ENCODE peak calls at places on chromosome 14, in nine cellular contexts. One of them, this sample, is unnamed.

GRCh38 chr14:99579903-99580570 is 24.0 kb downstream of the CCDC85C start:
- DNase-seq in right atrium auricular region: no peak
- DNase-seq in mucosa of descending colon: peak
- DNase-seq in endothelial cell of umbilical vein: peak
- DNase-seq in breast epithelium: no peak
- DNase-seq in AG09309: no peak
- DNase-seq in Peyer's patch: no peak
- DNase-seq in neural progenitor cell: peak
- DNase-seq in coronary artery: no peak
- DNase-seq in this sample: no peak

GRCh38 chr14:64060199-64060545 is 207.4 kb downstream of the SYNE2 start:
- DNase-seq in right atrium auricular region: no peak
- DNase-seq in mucosa of descending colon: peak
- DNase-seq in endothelial cell of umbilical vein: no peak
- DNase-seq in breast epithelium: no peak
- DNase-seq in AG09309: no peak
- DNase-seq in Peyer's patch: no peak
- DNase-seq in neural progenitor cell: no peak
- DNase-seq in coronary artery: no peak
- DNase-seq in this sample: no peak

GRCh38 chr14:76846331-76847047 is 20.3 kb downstream of the LRRC74A start:
- DNase-seq in right atrium auricular region: no peak
- DNase-seq in mucosa of descending colon: no peak
- DNase-seq in endothelial cell of umbilical vein: no peak
- DNase-seq in breast epithelium: no peak
- DNase-seq in AG09309: no peak
- DNase-seq in Peyer's patch: no peak
- DNase-seq in neural progenitor cell: no peak
- DNase-seq in coronary artery: no peak
- DNase-seq in this sample: no peak

GRCh38 chr14:99347561-99347960 is 75.6 kb upstream of the BCL11B start:
- DNase-seq in right atrium auricular region: no peak
- DNase-seq in mucosa of descending colon: no peak
- DNase-seq in endothelial cell of umbilical vein: no peak
- DNase-seq in breast epithelium: no peak
- DNase-seq in AG09309: no peak
- DNase-seq in Peyer's patch: no peak
- DNase-seq in neural progenitor cell: no peak
- DNase-seq in coronary artery: no peak
- DNase-seq in this sample: no peak

GRCh38 chr14:33404054-33404453 is 465.4 kb downstream of the NPAS3 start:
- DNase-seq in right atrium auricular region: no peak
- DNase-seq in mucosa of descending colon: no peak
- DNase-seq in endothelial cell of umbilical vein: peak
- DNase-seq in breast epithelium: no peak
- DNase-seq in AG09309: peak
- DNase-seq in Peyer's patch: no peak
- DNase-seq in neural progenitor cell: no peak
- DNase-seq in coronary artery: no peak
- DNase-seq in this sample: no peak

GRCh38 chr14:51004801-51005526 is 60.7 kb upstream of the PYGL start:
- DNase-seq in right atrium auricular region: no peak
- DNase-seq in mucosa of descending colon: no peak
- DNase-seq in endothelial cell of umbilical vein: no peak
- DNase-seq in breast epithelium: no peak
- DNase-seq in AG09309: no peak
- DNase-seq in Peyer's patch: no peak
- DNase-seq in neural progenitor cell: no peak
- DNase-seq in coronary artery: no peak
- DNase-seq in this sample: no peak

GRCh38 chr14:88252536-88252935 is 70.5 kb downstream of the KCNK10 start:
- DNase-seq in right atrium auricular region: no peak
- DNase-seq in mucosa of descending colon: no peak
- DNase-seq in endothelial cell of umbilical vein: no peak
- DNase-seq in breast epithelium: no peak
- DNase-seq in AG09309: no peak
- DNase-seq in Peyer's patch: no peak
- DNase-seq in neural progenitor cell: no peak
- DNase-seq in coronary artery: no peak
- DNase-seq in this sample: peak

GRCh38 chr14:21541413-21542074 is 15.4 kb upstream of the SALL2 start:
- DNase-seq in right atrium auricular region: no peak
- DNase-seq in mucosa of descending colon: no peak
- DNase-seq in endothelial cell of umbilical vein: no peak
- DNase-seq in breast epithelium: no peak
- DNase-seq in AG09309: no peak
- DNase-seq in Peyer's patch: no peak
- DNase-seq in neural progenitor cell: no peak
- DNase-seq in coronary artery: no peak
- DNase-seq in this sample: no peak

GRCh38 chr14:70148911-70149675 is 39.7 kb downstream of the SLC8A3 start:
- DNase-seq in right atrium auricular region: no peak
- DNase-seq in mucosa of descending colon: no peak
- DNase-seq in endothelial cell of umbilical vein: no peak
- DNase-seq in breast epithelium: no peak
- DNase-seq in AG09309: no peak
- DNase-seq in Peyer's patch: no peak
- DNase-seq in neural progenitor cell: no peak
- DNase-seq in coronary artery: no peak
- DNase-seq in this sample: no peak

GRCh38 chr14:105862581-105863239 is 336.3 kb downstream of the TMEM121 start:
- DNase-seq in right atrium auricular region: no peak
- DNase-seq in mucosa of descending colon: peak
- DNase-seq in endothelial cell of umbilical vein: no peak
- DNase-seq in breast epithelium: no peak
- DNase-seq in AG09309: no peak
- DNase-seq in Peyer's patch: no peak
- DNase-seq in neural progenitor cell: no peak
- DNase-seq in coronary artery: peak
- DNase-seq in this sample: no peak

GRCh38 chr14:95471526-95472304 is 44.7 kb downstream of the SYNE3 start:
- DNase-seq in right atrium auricular region: no peak
- DNase-seq in mucosa of descending colon: no peak
- DNase-seq in endothelial cell of umbilical vein: no peak
- DNase-seq in breast epithelium: no peak
- DNase-seq in AG09309: no peak
- DNase-seq in Peyer's patch: no peak
- DNase-seq in neural progenitor cell: no peak
- DNase-seq in coronary artery: no peak
- DNase-seq in this sample: no peak

GRCh38 chr14:76877871-76878270 is 51.7 kb downstream of the LRRC74A start:
- DNase-seq in right atrium auricular region: no peak
- DNase-seq in mucosa of descending colon: no peak
- DNase-seq in endothelial cell of umbilical vein: no peak
- DNase-seq in breast epithelium: no peak
- DNase-seq in AG09309: no peak
- DNase-seq in Peyer's patch: no peak
- DNase-seq in neural progenitor cell: no peak
- DNase-seq in coronary artery: no peak
- DNase-seq in this sample: no peak

GRCh38 chr14:68306934-68307758 is 485.7 kb downstream of the ZFP36L1 start:
- DNase-seq in right atrium auricular region: no peak
- DNase-seq in mucosa of descending colon: peak
- DNase-seq in endothelial cell of umbilical vein: no peak
- DNase-seq in breast epithelium: peak
- DNase-seq in AG09309: no peak
- DNase-seq in Peyer's patch: no peak
- DNase-seq in neural progenitor cell: no peak
- DNase-seq in coronary artery: no peak
- DNase-seq in this sample: no peak

GRCh38 chr14:73058923-73059311 is 583 bp downstream of the RBM25 start:
- DNase-seq in right atrium auricular region: peak
- DNase-seq in mucosa of descending colon: no peak
- DNase-seq in endothelial cell of umbilical vein: peak
- DNase-seq in breast epithelium: no peak
- DNase-seq in AG09309: no peak
- DNase-seq in Peyer's patch: peak
- DNase-seq in neural progenitor cell: peak
- DNase-seq in coronary artery: no peak
- DNase-seq in this sample: no peak

GRCh38 chr14:105488781-105489606 is 2.1 kb upstream of the TEDC1 start:
- DNase-seq in right atrium auricular region: peak
- DNase-seq in mucosa of descending colon: peak
- DNase-seq in endothelial cell of umbilical vein: no peak
- DNase-seq in breast epithelium: no peak
- DNase-seq in AG09309: no peak
- DNase-seq in Peyer's patch: no peak
- DNase-seq in neural progenitor cell: peak
- DNase-seq in coronary artery: no peak
- DNase-seq in this sample: no peak

GRCh38 chr14:100523536-100524025 is 63.6 kb downstream of the BEGAIN start:
- DNase-seq in right atrium auricular region: peak
- DNase-seq in mucosa of descending colon: peak
- DNase-seq in endothelial cell of umbilical vein: no peak
- DNase-seq in breast epithelium: no peak
- DNase-seq in AG09309: no peak
- DNase-seq in Peyer's patch: peak
- DNase-seq in neural progenitor cell: no peak
- DNase-seq in coronary artery: no peak
- DNase-seq in this sample: no peak

GRCh38 chr14:96424104-96424989 is 32.4 kb downstream of the AK7 start:
- DNase-seq in right atrium auricular region: no peak
- DNase-seq in mucosa of descending colon: peak
- DNase-seq in endothelial cell of umbilical vein: peak
- DNase-seq in breast epithelium: no peak
- DNase-seq in AG09309: peak
- DNase-seq in Peyer's patch: no peak
- DNase-seq in neural progenitor cell: peak
- DNase-seq in coronary artery: no peak
- DNase-seq in this sample: peak

GRCh38 chr14:88590173-88590572 is 27.3 kb downstream of the ZC3H14 start:
- DNase-seq in right atrium auricular region: no peak
- DNase-seq in mucosa of descending colon: no peak
- DNase-seq in endothelial cell of umbilical vein: no peak
- DNase-seq in breast epithelium: no peak
- DNase-seq in AG09309: no peak
- DNase-seq in Peyer's patch: no peak
- DNase-seq in neural progenitor cell: no peak
- DNase-seq in coronary artery: no peak
- DNase-seq in this sample: no peak

GRCh38 chr14:81323621-81324400 is 76.3 kb downstream of the STON2 start:
- DNase-seq in right atrium auricular region: no peak
- DNase-seq in mucosa of descending colon: peak
- DNase-seq in endothelial cell of umbilical vein: no peak
- DNase-seq in breast epithelium: peak
- DNase-seq in AG09309: no peak
- DNase-seq in Peyer's patch: no peak
- DNase-seq in neural progenitor cell: peak
- DNase-seq in coronary artery: no peak
- DNase-seq in this sample: no peak

DNA sequence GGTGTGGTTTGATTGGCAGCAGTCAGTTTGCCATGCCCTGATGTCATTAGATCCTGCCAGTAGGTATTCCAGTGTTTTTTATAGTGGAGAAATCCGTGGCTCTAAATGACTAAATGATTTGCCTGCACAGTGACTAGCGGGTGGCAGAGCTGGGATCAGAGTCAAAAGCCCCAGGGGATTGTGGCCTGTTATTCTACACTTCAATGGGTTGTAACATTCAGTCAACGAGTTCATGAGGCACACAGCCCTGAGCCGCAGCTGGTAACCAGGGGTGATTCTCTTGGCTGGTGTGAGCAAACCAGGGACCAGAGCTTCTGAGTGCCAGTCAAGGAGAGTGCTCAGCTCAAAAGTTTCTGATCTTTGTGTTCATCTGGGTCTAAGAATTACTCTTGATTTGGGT is 1.8 kb downstream of the MYH6 start:
- DNase-seq in right atrium auricular region: no peak
- DNase-seq in mucosa of descending colon: no peak
- DNase-seq in endothelial cell of umbilical vein: no peak
- DNase-seq in breast epithelium: no peak
- DNase-seq in AG09309: no peak
- DNase-seq in Peyer's patch: no peak
- DNase-seq in neural progenitor cell: no peak
- DNase-seq in coronary artery: no peak
- DNase-seq in this sample: no peak
- H3K4me3 ChIP-seq in right atrium auricular region: peak
- H3K4me3 ChIP-seq in mucosa of descending colon: no peak
- H3K4me3 ChIP-seq in endothelial cell of umbilical vein: no peak
- H3K4me3 ChIP-seq in breast epithelium: no peak
- H3K4me3 ChIP-seq in AG09309: no peak
- H3K4me3 ChIP-seq in Peyer's patch: no peak
- H3K4me3 ChIP-seq in neural progenitor cell: no peak
- H3K4me3 ChIP-seq in coronary artery: no peak
- H3K4me3 ChIP-seq in this sample: no peak

DNA sequence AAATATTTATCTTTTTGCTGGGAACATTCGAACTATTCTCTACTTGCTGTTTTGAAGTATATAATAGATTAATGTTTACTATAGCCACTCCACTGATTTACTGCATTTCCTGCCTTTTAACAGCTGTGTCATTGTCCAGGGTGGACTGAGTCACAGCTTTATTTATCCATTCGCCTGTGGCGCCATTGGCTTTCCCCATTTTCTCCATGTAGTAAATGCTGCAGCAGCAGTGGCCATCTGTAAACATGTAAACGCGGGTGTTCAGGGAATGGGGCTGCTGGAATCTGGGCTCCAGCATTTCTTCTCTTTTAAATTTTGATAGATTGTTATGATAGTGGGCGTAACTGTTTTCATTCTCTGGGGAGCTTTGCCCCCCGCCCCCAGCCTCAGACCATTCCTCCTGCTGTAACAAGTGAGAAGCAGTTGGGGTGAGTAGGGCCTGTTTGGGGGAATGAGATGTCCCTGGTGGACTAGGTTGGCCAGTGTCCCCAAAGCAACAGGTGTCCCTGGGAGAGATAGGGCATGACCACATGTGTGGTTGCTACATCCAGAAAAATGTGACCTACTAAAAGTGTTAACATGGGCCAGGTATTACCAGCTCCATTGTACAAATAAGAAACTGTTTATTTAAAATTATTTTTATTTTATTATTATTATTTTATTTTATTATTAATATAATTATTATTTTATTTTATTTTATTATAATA is 32.9 kb downstream of the RIN3 start:
- DNase-seq in right atrium auricular region: no peak
- DNase-seq in mucosa of descending colon: peak
- DNase-seq in endothelial cell of umbilical vein: peak
- DNase-seq in breast epithelium: no peak
- DNase-seq in AG09309: no peak
- DNase-seq in Peyer's patch: no peak
- DNase-seq in neural progenitor cell: no peak
- DNase-seq in coronary artery: no peak
- DNase-seq in this sample: no peak
- H3K4me3 ChIP-seq in right atrium auricular region: no peak
- H3K4me3 ChIP-seq in mucosa of descending colon: no peak
- H3K4me3 ChIP-seq in endothelial cell of umbilical vein: no peak
- H3K4me3 ChIP-seq in breast epithelium: no peak
- H3K4me3 ChIP-seq in AG09309: no peak
- H3K4me3 ChIP-seq in Peyer's patch: no peak
- H3K4me3 ChIP-seq in neural progenitor cell: no peak
- H3K4me3 ChIP-seq in coronary artery: no peak
- H3K4me3 ChIP-seq in this sample: no peak

GRCh38 chr14:74242055-74243042 is 3.1 kb downstream of the VSX2 start:
- DNase-seq in right atrium auricular region: no peak
- DNase-seq in mucosa of descending colon: no peak
- DNase-seq in endothelial cell of umbilical vein: no peak
- DNase-seq in breast epithelium: no peak
- DNase-seq in AG09309: no peak
- DNase-seq in Peyer's patch: no peak
- DNase-seq in neural progenitor cell: peak
- DNase-seq in coronary artery: no peak
- DNase-seq in this sample: no peak
- H3K4me3 ChIP-seq in right atrium auricular region: no peak
- H3K4me3 ChIP-seq in mucosa of descending colon: no peak
- H3K4me3 ChIP-seq in endothelial cell of umbilical vein: no peak
- H3K4me3 ChIP-seq in breast epithelium: no peak
- H3K4me3 ChIP-seq in AG09309: no peak
- H3K4me3 ChIP-seq in Peyer's patch: no peak
- H3K4me3 ChIP-seq in neural progenitor cell: no peak
- H3K4me3 ChIP-seq in coronary artery: peak
- H3K4me3 ChIP-seq in this sample: no peak

GRCh38 chr14:80211143-80212024 is at the start of gene DIO2:
- DNase-seq in right atrium auricular region: no peak
- DNase-seq in mucosa of descending colon: peak
- DNase-seq in endothelial cell of umbilical vein: peak
- DNase-seq in breast epithelium: no peak
- DNase-seq in AG09309: peak
- DNase-seq in Peyer's patch: no peak
- DNase-seq in neural progenitor cell: peak
- DNase-seq in coronary artery: no peak
- DNase-seq in this sample: no peak
- H3K4me3 ChIP-seq in right atrium auricular region: no peak
- H3K4me3 ChIP-seq in mucosa of descending colon: no peak
- H3K4me3 ChIP-seq in endothelial cell of umbilical vein: no peak
- H3K4me3 ChIP-seq in breast epithelium: peak
- H3K4me3 ChIP-seq in AG09309: peak
- H3K4me3 ChIP-seq in Peyer's patch: no peak
- H3K4me3 ChIP-seq in neural progenitor cell: peak
- H3K4me3 ChIP-seq in coronary artery: peak
- H3K4me3 ChIP-seq in this sample: no peak